ENCODE peak calls at places on chromosome 10, in eight cellular contexts. H is A549, R is ovary, N is tibial nerve, J is stomach, F is suprapubic skin, B is upper lobe of left lung, A is HepG2. Z is an unnamed sample.
A peak's percentile ranks its signal among the peaks of the same experiment; 100 is the strongest.

GRCh38 chr10:26472440-26472778 is 34.3 kb downstream of the APBB1IP start:
- DNase-seq in H (no peak), R (no peak), N (no peak), J (no peak), F (no peak), B (no peak), A (no peak), Z (no peak)

GRCh38 chr10:72720814-72721665 is 29.1 kb downstream of the MCU start:
- DNase-seq in H (no peak), R (no peak), N (no peak), J (no peak), F (no peak), B (no peak), A (no peak), Z (no peak)

GRCh38 chr10:110208614-110209398 is 1.4 kb downstream of the MXI1 start:
- DNase-seq in H (peak; percentile 57), R (peak; percentile 67), N (peak; percentile 31), J (peak; percentile 30), F (no peak), B (peak; percentile 84), A (no peak), Z (peak; percentile 49)

GRCh38 chr10:133260895-133261725 is 15.6 kb downstream of the ADAM8 start:
- DNase-seq in H (peak; percentile 73), R (peak; percentile 76), N (no peak), J (peak; percentile 57), F (peak; percentile 84), B (peak; percentile 92), A (no peak), Z (peak; percentile 71)

GRCh38 chr10:13939391-13939790 is 352.6 kb downstream of the PRPF18 start:
- DNase-seq in H (no peak), R (no peak), N (no peak), J (no peak), F (no peak), B (no peak), A (no peak), Z (no peak)

GRCh38 chr10:54234832-54235231 is 566.2 kb downstream of the PCDH15 start:
- DNase-seq in H (no peak), R (no peak), N (no peak), J (no peak), F (no peak), B (no peak), A (no peak), Z (no peak)

GRCh38 chr10:72557362-72557761 is 68.5 kb downstream of the MICU1 start:
- DNase-seq in H (no peak), R (no peak), N (no peak), J (no peak), F (no peak), B (no peak), A (no peak), Z (no peak)

GRCh38 chr10:94088926-94089381 is 95.2 kb downstream of the PLCE1 start:
- DNase-seq in H (no peak), R (no peak), N (no peak), J (no peak), F (no peak), B (no peak), A (no peak), Z (no peak)

GRCh38 chr10:58030208-58030607 is 237.5 kb downstream of the IPMK start:
- DNase-seq in H (no peak), R (no peak), N (no peak), J (no peak), F (no peak), B (no peak), A (no peak), Z (no peak)

DNA sequence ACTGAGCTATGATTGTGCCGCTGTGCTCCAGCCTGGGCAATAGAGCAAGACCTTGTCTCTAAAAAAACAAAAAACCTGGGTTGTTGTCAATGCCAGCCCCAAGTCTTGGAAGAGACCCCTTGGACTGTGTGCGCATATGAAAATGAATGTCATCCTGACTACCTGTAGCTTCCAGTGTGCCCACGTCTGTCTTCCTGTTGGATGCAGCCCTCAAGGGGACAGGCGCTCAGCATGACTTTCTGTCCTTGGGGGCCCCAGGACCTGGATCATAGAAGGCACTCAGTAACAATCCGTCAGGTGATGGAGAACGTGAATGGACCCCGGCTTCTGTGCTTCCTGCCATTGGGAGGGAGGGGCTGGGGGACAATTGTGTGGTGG is 9.0 kb downstream of the PRF1 start:
- DNase-seq in H (no peak), R (no peak), N (no peak), J (no peak), F (no peak), B (no peak), A (no peak), Z (no peak)
- TF ChIP-seq EP300 in H (no peak), R (no peak), N (no peak), J (no peak), F (no peak), B (no peak), A (no peak), Z (no peak)

GRCh38 chr10:78774614-78774998 is 294.2 kb upstream of the ZMIZ1 start:
- DNase-seq in H (no peak), R (no peak), N (no peak), J (no peak), F (no peak), B (no peak), A (peak; percentile 28), Z (no peak)
- TF ChIP-seq EP300 in H (no peak), R (no peak), N (no peak), J (no peak), F (no peak), B (no peak), A (no peak), Z (no peak)

DNA sequence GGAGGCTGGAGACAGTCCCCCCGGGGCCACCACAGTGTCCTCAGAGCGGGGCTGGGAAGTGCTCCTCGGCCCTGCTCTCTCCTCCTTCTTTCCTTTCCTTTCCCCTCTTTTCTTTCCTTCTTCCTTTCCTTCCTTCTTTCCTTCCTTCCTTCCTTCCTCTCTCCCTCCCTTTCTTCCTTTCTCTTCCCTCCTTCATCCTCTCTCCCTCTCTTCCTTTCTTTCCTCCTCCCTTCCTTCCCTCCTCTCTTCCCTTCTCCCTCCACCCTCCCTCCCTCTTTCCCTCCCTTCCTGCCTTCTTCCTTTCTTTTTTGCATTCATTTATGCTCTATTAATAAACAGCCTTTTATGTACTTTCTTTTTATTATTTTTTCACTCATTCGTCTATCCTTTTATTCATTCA is 127.1 kb upstream of the TCERG1L start:
- DNase-seq in H (no peak), R (no peak), N (no peak), J (no peak), F (no peak), B (no peak), A (no peak), Z (no peak)
- TF ChIP-seq EP300 in H (no peak), R (no peak), N (no peak), J (no peak), F (no peak), B (no peak), A (no peak), Z (no peak)

GRCh38 chr10:83516788-83517187 is 622.5 kb upstream of the GHITM start:
- DNase-seq in H (no peak), R (no peak), N (no peak), J (no peak), F (no peak), B (no peak), A (no peak), Z (no peak)
- TF ChIP-seq EP300 in H (no peak), R (no peak), N (no peak), J (no peak), F (no peak), B (no peak), A (no peak), Z (no peak)

GRCh38 chr10:78752708-78753107 is 316.1 kb upstream of the ZMIZ1 start:
- DNase-seq in H (no peak), R (no peak), N (no peak), J (no peak), F (no peak), B (no peak), A (no peak), Z (no peak)
- TF ChIP-seq EP300 in H (no peak), R (no peak), N (no peak), J (no peak), F (no peak), B (no peak), A (no peak), Z (no peak)

DNA sequence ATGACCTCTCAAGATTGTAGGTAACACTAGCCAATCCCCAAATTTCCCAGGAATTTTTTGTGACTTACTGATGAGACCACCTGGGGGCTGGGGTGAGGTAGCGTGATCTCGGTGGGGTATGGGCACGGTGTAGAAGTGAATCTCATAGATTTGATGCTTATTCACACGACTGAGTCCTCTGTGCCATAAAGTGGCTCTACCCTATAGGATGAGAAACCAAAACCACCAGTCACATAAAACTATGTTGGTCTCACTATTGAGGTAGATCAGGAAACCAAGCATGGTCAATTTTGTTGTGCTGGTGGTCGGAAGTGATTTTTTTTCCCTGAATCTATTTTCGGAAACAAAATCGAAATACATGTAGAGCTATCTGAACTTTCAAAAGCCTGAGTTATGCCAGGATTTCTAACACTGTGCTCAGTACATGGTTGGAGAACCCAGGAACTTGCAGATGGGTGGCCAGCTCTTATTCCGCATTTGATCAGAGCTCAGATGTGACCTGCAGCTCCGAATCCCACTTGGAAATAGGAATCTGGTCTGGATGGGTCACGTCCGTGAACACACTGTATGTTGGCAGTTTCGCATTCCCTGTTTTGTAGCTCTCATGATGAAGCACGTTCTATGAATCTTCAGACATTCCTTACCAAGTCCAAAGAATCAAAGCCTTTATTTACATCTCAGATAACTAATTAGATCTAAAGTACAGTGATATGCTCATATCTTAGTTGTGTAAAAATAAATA is 261.5 kb downstream of the KLF6 start:
- DNase-seq in H (no peak), R (no peak), N (no peak), J (no peak), F (no peak), B (no peak), A (no peak), Z (no peak)
- TF ChIP-seq EP300 in H (no peak), R (no peak), N (no peak), J (no peak), F (no peak), B (no peak), A (no peak), Z (no peak)